ENCODE peak calls at places on chromosomes 13 and 19, in ten cellular contexts. One of them, this sample, is unnamed.

GRCh38 chr19:31500540-31500830 is 151.2 kb upstream of the TSHZ3 start:
- DNase-seq in SJSA1: no peak
- DNase-seq in uterus: no peak
- DNase-seq in heart left ventricle: no peak
- DNase-seq in neuronal stem cell: no peak
- DNase-seq in ascending aorta: no peak
- DNase-seq in mesenchymal stem cell: no peak
- DNase-seq in esophagus squamous epithelium: no peak
- DNase-seq in psoas muscle: no peak
- DNase-seq in upper lobe of right lung: no peak
- DNase-seq in this sample: no peak

GRCh38 chr19:45439569-45440258 is 16.0 kb upstream of the ERCC1 start:
- DNase-seq in SJSA1: peak; percentile 96
- DNase-seq in uterus: peak; percentile 92
- DNase-seq in heart left ventricle: peak; percentile 94
- DNase-seq in neuronal stem cell: no peak
- DNase-seq in ascending aorta: peak; percentile 52
- DNase-seq in mesenchymal stem cell: peak; percentile 88
- DNase-seq in esophagus squamous epithelium: no peak
- DNase-seq in psoas muscle: peak; percentile 96
- DNase-seq in upper lobe of right lung: peak; percentile 91
- DNase-seq in this sample: peak; percentile 79

GRCh38 chr19:41872775-41873647 is 4.1 kb upstream of the CD79A start:
- DNase-seq in SJSA1: peak; percentile 41
- DNase-seq in uterus: no peak
- DNase-seq in heart left ventricle: peak; percentile 65
- DNase-seq in neuronal stem cell: no peak
- DNase-seq in ascending aorta: no peak
- DNase-seq in mesenchymal stem cell: peak; percentile 70
- DNase-seq in esophagus squamous epithelium: no peak
- DNase-seq in psoas muscle: peak; percentile 69
- DNase-seq in upper lobe of right lung: peak; percentile 92
- DNase-seq in this sample: peak; percentile 81

GRCh38 chr13:50518131-50518530 is 325.4 kb downstream of the DLEU7 start:
- DNase-seq in SJSA1: no peak
- DNase-seq in uterus: no peak
- DNase-seq in heart left ventricle: no peak
- DNase-seq in neuronal stem cell: no peak
- DNase-seq in ascending aorta: no peak
- DNase-seq in mesenchymal stem cell: no peak
- DNase-seq in esophagus squamous epithelium: no peak
- DNase-seq in psoas muscle: no peak
- DNase-seq in upper lobe of right lung: no peak
- DNase-seq in this sample: no peak

GRCh38 chr13:23990443-23990842 is 93.1 kb upstream of the C1QTNF9B start:
- DNase-seq in SJSA1: no peak
- DNase-seq in uterus: no peak
- DNase-seq in heart left ventricle: no peak
- DNase-seq in neuronal stem cell: no peak
- DNase-seq in ascending aorta: no peak
- DNase-seq in mesenchymal stem cell: no peak
- DNase-seq in esophagus squamous epithelium: no peak
- DNase-seq in psoas muscle: no peak
- DNase-seq in upper lobe of right lung: no peak
- DNase-seq in this sample: no peak

GRCh38 chr19:44820648-44821609 is 12.0 kb downstream of the BCAM start:
- DNase-seq in SJSA1: no peak
- DNase-seq in uterus: peak; percentile 61
- DNase-seq in heart left ventricle: peak; percentile 88
- DNase-seq in neuronal stem cell: no peak
- DNase-seq in ascending aorta: peak; percentile 75
- DNase-seq in mesenchymal stem cell: no peak
- DNase-seq in esophagus squamous epithelium: no peak
- DNase-seq in psoas muscle: peak; percentile 69
- DNase-seq in upper lobe of right lung: no peak
- DNase-seq in this sample: no peak

GRCh38 chr13:68176486-68176885 is 946.4 kb upstream of the PCDH9 start:
- DNase-seq in SJSA1: no peak
- DNase-seq in uterus: no peak
- DNase-seq in heart left ventricle: no peak
- DNase-seq in neuronal stem cell: no peak
- DNase-seq in ascending aorta: no peak
- DNase-seq in mesenchymal stem cell: peak; percentile 76
- DNase-seq in esophagus squamous epithelium: no peak
- DNase-seq in psoas muscle: no peak
- DNase-seq in upper lobe of right lung: no peak
- DNase-seq in this sample: no peak

GRCh38 chr19:56594446-56594782 is 688 bp upstream of the ZNF71 start:
- DNase-seq in SJSA1: no peak
- DNase-seq in uterus: no peak
- DNase-seq in heart left ventricle: no peak
- DNase-seq in neuronal stem cell: no peak
- DNase-seq in ascending aorta: no peak
- DNase-seq in mesenchymal stem cell: no peak
- DNase-seq in esophagus squamous epithelium: no peak
- DNase-seq in psoas muscle: no peak
- DNase-seq in upper lobe of right lung: no peak
- DNase-seq in this sample: no peak

GRCh38 chr13:21639604-21640003 is 31.3 kb upstream of the FGF9 start:
- DNase-seq in SJSA1: no peak
- DNase-seq in uterus: no peak
- DNase-seq in heart left ventricle: no peak
- DNase-seq in neuronal stem cell: peak; percentile 66
- DNase-seq in ascending aorta: no peak
- DNase-seq in mesenchymal stem cell: no peak
- DNase-seq in esophagus squamous epithelium: no peak
- DNase-seq in psoas muscle: no peak
- DNase-seq in upper lobe of right lung: no peak
- DNase-seq in this sample: no peak

GRCh38 chr13:50617134-50617721 is 226.3 kb downstream of the DLEU7 start:
- DNase-seq in SJSA1: peak; percentile 23
- DNase-seq in uterus: no peak
- DNase-seq in heart left ventricle: no peak
- DNase-seq in neuronal stem cell: no peak
- DNase-seq in ascending aorta: no peak
- DNase-seq in mesenchymal stem cell: peak; percentile 29
- DNase-seq in esophagus squamous epithelium: no peak
- DNase-seq in psoas muscle: no peak
- DNase-seq in upper lobe of right lung: no peak
- DNase-seq in this sample: no peak

GRCh38 chr19:1054102-1055027 is 12.6 kb upstream of the ARHGAP45 start:
- DNase-seq in SJSA1: no peak
- DNase-seq in uterus: no peak
- DNase-seq in heart left ventricle: no peak
- DNase-seq in neuronal stem cell: no peak
- DNase-seq in ascending aorta: no peak
- DNase-seq in mesenchymal stem cell: no peak
- DNase-seq in esophagus squamous epithelium: no peak
- DNase-seq in psoas muscle: no peak
- DNase-seq in upper lobe of right lung: no peak
- DNase-seq in this sample: no peak

GRCh38 chr19:1055028-1055425 is 11.9 kb upstream of the ARHGAP45 start:
- DNase-seq in SJSA1: no peak
- DNase-seq in uterus: no peak
- DNase-seq in heart left ventricle: no peak
- DNase-seq in neuronal stem cell: no peak
- DNase-seq in ascending aorta: no peak
- DNase-seq in mesenchymal stem cell: no peak
- DNase-seq in esophagus squamous epithelium: no peak
- DNase-seq in psoas muscle: no peak
- DNase-seq in upper lobe of right lung: no peak
- DNase-seq in this sample: no peak

GRCh38 chr19:1055886-1056620 is 10.9 kb upstream of the ARHGAP45 start:
- DNase-seq in SJSA1: no peak
- DNase-seq in uterus: no peak
- DNase-seq in heart left ventricle: no peak
- DNase-seq in neuronal stem cell: no peak
- DNase-seq in ascending aorta: no peak
- DNase-seq in mesenchymal stem cell: no peak
- DNase-seq in esophagus squamous epithelium: no peak
- DNase-seq in psoas muscle: peak; percentile 48
- DNase-seq in upper lobe of right lung: no peak
- DNase-seq in this sample: no peak

GRCh38 chr19:1058112-1058511 is 8.9 kb upstream of the ARHGAP45 start:
- DNase-seq in SJSA1: no peak
- DNase-seq in uterus: no peak
- DNase-seq in heart left ventricle: no peak
- DNase-seq in neuronal stem cell: no peak
- DNase-seq in ascending aorta: no peak
- DNase-seq in mesenchymal stem cell: no peak
- DNase-seq in esophagus squamous epithelium: no peak
- DNase-seq in psoas muscle: no peak
- DNase-seq in upper lobe of right lung: no peak
- DNase-seq in this sample: no peak

DNA sequence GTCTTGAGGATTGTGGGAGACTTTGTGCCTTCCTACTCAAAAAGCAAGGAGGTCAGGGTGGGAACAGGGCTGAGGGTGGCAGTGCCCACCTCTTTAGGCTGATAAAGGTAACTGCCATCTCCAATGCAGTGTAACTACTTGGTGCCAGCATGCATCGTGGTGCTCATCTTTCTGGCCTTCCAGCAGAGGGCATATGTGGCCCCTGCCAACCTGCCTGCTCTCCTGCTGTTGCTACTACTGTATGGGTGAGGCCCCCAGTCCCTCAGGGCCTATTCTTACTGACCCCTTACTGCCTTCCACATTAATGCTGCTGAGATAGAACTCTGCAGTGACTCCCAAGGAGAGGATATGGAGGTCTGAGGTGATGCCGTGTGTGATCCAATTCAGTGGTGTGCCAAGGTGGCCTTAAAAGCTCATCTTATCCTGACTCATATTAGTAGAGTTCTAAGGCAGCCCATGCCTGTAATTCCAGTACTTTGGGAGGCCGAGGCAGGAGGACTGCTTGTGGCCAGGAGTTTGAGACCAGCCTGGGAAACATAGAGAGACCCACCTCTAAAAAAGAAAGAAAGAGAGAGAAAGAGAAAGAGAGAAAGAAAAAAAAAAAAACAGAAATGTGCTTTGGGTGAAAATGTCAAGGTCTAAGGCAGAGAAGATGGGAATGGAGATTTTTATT is 9.6 kb upstream of the ARHGAP45 start:
- DNase-seq in SJSA1: peak; percentile 42
- DNase-seq in uterus: no peak
- DNase-seq in heart left ventricle: no peak
- DNase-seq in neuronal stem cell: no peak
- DNase-seq in ascending aorta: no peak
- DNase-seq in mesenchymal stem cell: peak; percentile 80
- DNase-seq in esophagus squamous epithelium: no peak
- DNase-seq in psoas muscle: no peak
- DNase-seq in upper lobe of right lung: no peak
- DNase-seq in this sample: no peak
- H3K36me3 ChIP-seq in SJSA1: no peaks in the 10 kb centered on the region
- H3K36me3 ChIP-seq in uterus: no peaks in the 10 kb centered on the region
- H3K36me3 ChIP-seq in heart left ventricle: no peaks in the 10 kb centered on the region
- H3K36me3 ChIP-seq in neuronal stem cell: no peaks in the 10 kb centered on the region
- H3K36me3 ChIP-seq in ascending aorta: no peaks in the 10 kb centered on the region
- H3K36me3 ChIP-seq in mesenchymal stem cell: peaks cover 13% of the 10 kb centered on the region
- H3K36me3 ChIP-seq in esophagus squamous epithelium: no peaks in the 10 kb centered on the region
- H3K36me3 ChIP-seq in psoas muscle: peaks cover 53% of the 10 kb centered on the region
- H3K36me3 ChIP-seq in upper lobe of right lung: no peaks in the 10 kb centered on the region
- H3K36me3 ChIP-seq in this sample: no peaks in the 10 kb centered on the region

DNA sequence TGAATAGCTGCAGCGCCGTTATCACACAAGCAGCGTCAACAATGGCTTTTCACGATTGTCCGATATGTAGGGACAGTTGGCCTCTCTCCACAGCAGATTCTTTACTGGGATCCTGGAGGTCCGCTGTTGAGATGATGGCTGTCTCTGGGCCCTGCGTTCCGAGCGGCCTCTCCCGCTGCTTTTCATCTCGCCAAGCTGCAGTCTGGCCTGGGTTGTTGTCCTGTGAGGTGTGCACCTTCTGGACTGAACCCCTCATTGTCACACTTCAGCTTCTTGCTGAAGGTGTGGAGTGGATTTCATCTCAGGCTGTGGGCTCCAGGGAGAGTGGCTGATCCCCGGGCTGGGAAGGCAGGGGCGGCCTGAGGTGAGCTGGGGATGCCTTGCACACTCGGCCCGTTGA is 9.6 kb downstream of the UPF1 start:
- DNase-seq in SJSA1: no peak
- DNase-seq in uterus: no peak
- DNase-seq in heart left ventricle: no peak
- DNase-seq in neuronal stem cell: no peak
- DNase-seq in ascending aorta: no peak
- DNase-seq in mesenchymal stem cell: no peak
- DNase-seq in esophagus squamous epithelium: no peak
- DNase-seq in psoas muscle: no peak
- DNase-seq in upper lobe of right lung: no peak
- DNase-seq in this sample: no peak
- H3K4me1 ChIP-seq in SJSA1: peaks cover 4% of the 10 kb centered on the region
- H3K4me1 ChIP-seq in uterus: peaks cover 25% of the 10 kb centered on the region
- H3K4me1 ChIP-seq in heart left ventricle: peaks cover 39% of the 10 kb centered on the region
- H3K4me1 ChIP-seq in neuronal stem cell: peaks cover 19% of the 10 kb centered on the region
- H3K4me1 ChIP-seq in ascending aorta: peaks cover 6% of the 10 kb centered on the region
- H3K4me1 ChIP-seq in mesenchymal stem cell: peaks cover 47% of the 10 kb centered on the region
- H3K4me1 ChIP-seq in esophagus squamous epithelium: peaks cover 100% of the 10 kb centered on the region
- H3K4me1 ChIP-seq in psoas muscle: peaks cover 60% of the 10 kb centered on the region
- H3K4me1 ChIP-seq in upper lobe of right lung: peaks cover 71% of the 10 kb centered on the region
- H3K4me1 ChIP-seq in this sample: no peaks in the 10 kb centered on the region

DNA sequence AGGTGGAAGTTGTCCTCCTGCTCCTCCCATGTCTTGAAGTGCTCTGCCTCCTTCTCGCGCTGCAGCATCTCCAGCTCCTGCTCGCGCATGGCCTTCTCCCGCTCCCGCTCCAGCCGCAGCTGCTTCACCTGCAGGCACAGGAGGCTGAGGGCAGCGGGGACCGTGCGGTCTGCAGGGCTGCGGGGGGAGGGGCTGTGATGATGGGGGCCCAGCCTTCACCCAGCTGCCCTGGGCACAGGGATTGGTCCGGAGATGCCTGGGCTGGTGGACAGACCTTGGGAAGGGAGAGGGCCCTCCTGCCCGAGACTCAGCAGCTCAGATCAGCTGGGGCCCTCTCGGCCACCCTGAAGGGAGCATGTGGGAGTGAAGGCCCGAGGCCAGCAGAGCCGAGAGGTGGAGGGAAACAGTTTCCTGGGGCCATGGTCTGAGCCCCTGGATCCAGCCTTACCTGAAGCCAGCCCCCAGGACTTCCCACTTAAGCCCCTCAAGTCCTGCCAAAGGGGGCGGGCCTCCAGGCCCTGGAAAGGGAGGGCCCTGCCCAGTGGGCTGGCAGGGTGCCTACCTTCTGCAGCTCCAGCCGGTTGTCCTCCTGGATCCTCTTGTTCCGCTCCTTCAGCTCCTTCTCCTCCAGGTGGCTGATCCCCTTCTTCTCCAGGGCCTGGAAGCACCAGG is 6.3 kb downstream of the CACTIN start:
- DNase-seq in SJSA1: no peak
- DNase-seq in uterus: no peak
- DNase-seq in heart left ventricle: no peak
- DNase-seq in neuronal stem cell: no peak
- DNase-seq in ascending aorta: no peak
- DNase-seq in mesenchymal stem cell: no peak
- DNase-seq in esophagus squamous epithelium: no peak
- DNase-seq in psoas muscle: no peak
- DNase-seq in upper lobe of right lung: no peak
- DNase-seq in this sample: no peak
- H3K36me3 ChIP-seq in SJSA1: peaks cover 63% of the 10 kb centered on the region
- H3K36me3 ChIP-seq in uterus: no peaks in the 10 kb centered on the region
- H3K36me3 ChIP-seq in heart left ventricle: no peaks in the 10 kb centered on the region
- H3K36me3 ChIP-seq in neuronal stem cell: peaks cover 51% of the 10 kb centered on the region
- H3K36me3 ChIP-seq in ascending aorta: peaks cover 30% of the 10 kb centered on the region
- H3K36me3 ChIP-seq in mesenchymal stem cell: peaks cover 39% of the 10 kb centered on the region
- H3K36me3 ChIP-seq in esophagus squamous epithelium: peaks cover 9% of the 10 kb centered on the region
- H3K36me3 ChIP-seq in psoas muscle: peaks cover 65% of the 10 kb centered on the region
- H3K36me3 ChIP-seq in upper lobe of right lung: peaks cover 27% of the 10 kb centered on the region
- H3K36me3 ChIP-seq in this sample: peaks cover 35% of the 10 kb centered on the region

GRCh38 chr19:2045501-2046045 is 5.5 kb downstream of the MKNK2 start:
- DNase-seq in SJSA1: no peak
- DNase-seq in uterus: no peak
- DNase-seq in heart left ventricle: peak; percentile 51
- DNase-seq in neuronal stem cell: no peak
- DNase-seq in ascending aorta: no peak
- DNase-seq in mesenchymal stem cell: no peak
- DNase-seq in esophagus squamous epithelium: no peak
- DNase-seq in psoas muscle: peak; percentile 84
- DNase-seq in upper lobe of right lung: no peak
- DNase-seq in this sample: no peak
- H3K4me1 ChIP-seq in SJSA1: peaks cover 34% of the 10 kb centered on the region
- H3K4me1 ChIP-seq in uterus: peaks cover 37% of the 10 kb centered on the region
- H3K4me1 ChIP-seq in heart left ventricle: peaks cover 81% of the 10 kb centered on the region
- H3K4me1 ChIP-seq in neuronal stem cell: peaks cover 34% of the 10 kb centered on the region
- H3K4me1 ChIP-seq in ascending aorta: peaks cover 46% of the 10 kb centered on the region
- H3K4me1 ChIP-seq in mesenchymal stem cell: peaks cover 78% of the 10 kb centered on the region
- H3K4me1 ChIP-seq in esophagus squamous epithelium: peaks cover 95% of the 10 kb centered on the region
- H3K4me1 ChIP-seq in psoas muscle: peaks cover 86% of the 10 kb centered on the region
- H3K4me1 ChIP-seq in upper lobe of right lung: peaks cover 88% of the 10 kb centered on the region
- H3K4me1 ChIP-seq in this sample: peaks cover 30% of the 10 kb centered on the region